ENCODE peak calls at places on chromosomes 12 and 14, in eight cellular contexts. X is activated T-cell treated with anti-CD3 and anti-CD28 coated beads, Interleukin-2, amount 50 U/mL, for 72 hours; P is T-helper 9 cell; C is OCI-M1; L is natural killer cell treated with Interleukin-12 subunit alpha and Interleukin-12 subunit beta and Interleukin-15 and Interleukin-18, amount 100 ng/mL, for 72 hours; F is activated naive CD4-positive, alpha-beta T cell; O is endothelial cell; V is fibroblast of pulmonary artery. S is an unnamed sample.

GRCh38 chr12:10672231-10672868 is 1.5 kb downstream of the STYK1 start:
- DNase-seq in C (peak), L (peak), V (no peak), X (no peak), O (no peak), P (no peak), F (no peak), S (no peak)

GRCh38 chr14:95063391-95063790 is 93.9 kb downstream of the DICER1 start:
- DNase-seq in P (no peak), L (peak), V (no peak), X (no peak), O (no peak), F (no peak), C (no peak), S (no peak)

GRCh38 chr12:111777345-111778045 is 10.8 kb downstream of the ALDH2 start:
- DNase-seq in O (no peak), V (no peak), C (no peak), F (no peak), L (no peak), P (no peak), X (no peak), S (no peak)

GRCh38 chr14:34051966-34052657 is 101.2 kb upstream of the EGLN3 start:
- DNase-seq in L (no peak), O (no peak), V (peak), F (no peak), P (no peak), X (no peak), C (no peak), S (peak)

GRCh38 chr12:27549801-27550652 is 26.0 kb downstream of the PPFIBP1 start:
- DNase-seq in P (no peak), L (peak), C (peak), V (peak), O (no peak), F (no peak), X (no peak), S (peak)

GRCh38 chr14:34181308-34181707 is 230.4 kb upstream of the EGLN3 start:
- DNase-seq in X (no peak), F (no peak), L (no peak), V (no peak), O (no peak), C (no peak), P (no peak), S (no peak)

GRCh38 chr12:111275308-111275707 is 93.6 kb downstream of the PHETA1 start:
- DNase-seq in C (no peak), X (no peak), V (no peak), P (no peak), F (no peak), L (no peak), O (no peak), S (no peak)

GRCh38 chr12:26239508-26240328 is 44.3 kb downstream of the SSPN start:
- DNase-seq in C (no peak), V (peak), L (no peak), X (no peak), F (no peak), O (no peak), P (no peak), S (peak)

GRCh38 chr12:114666746-114667668 is 17.0 kb downstream of the TBX3 start:
- DNase-seq in P (no peak), X (no peak), O (no peak), L (no peak), F (no peak), V (no peak), C (no peak), S (no peak)

GRCh38 chr12:112005419-112006395 is 7.3 kb downstream of the TMEM116 start:
- DNase-seq in O (no peak), F (no peak), L (no peak), C (peak), V (no peak), P (no peak), X (no peak), S (no peak)

GRCh38 chr14:101889898-101890297 is 74.5 kb upstream of the DYNC1H1 start:
- DNase-seq in V (peak), C (no peak), F (no peak), L (no peak), O (no peak), P (no peak), X (no peak), S (peak)

GRCh38 chr12:26791328-26791791 is 41.6 kb downstream of the ITPR2 start:
- DNase-seq in F (no peak), P (no peak), O (no peak), V (peak), C (peak), L (no peak), X (no peak), S (peak)

GRCh38 chr14:71856199-71856919 is 75.9 kb upstream of the RGS6 start:
- DNase-seq in P (no peak), F (no peak), C (peak), L (no peak), O (no peak), X (peak), V (peak), S (peak)

GRCh38 chr12:95445884-95446482 is 28.0 kb upstream of the METAP2 start:
- DNase-seq in X (no peak), P (no peak), L (no peak), O (no peak), C (no peak), F (no peak), V (no peak), S (no peak)